ENCODE peak calls at places on chromosomes 11 and 22, in four cellular contexts. G is endothelial cell, V is GM12865, J is HEK293T. L is an unnamed sample.

GRCh38 chr11:1488575-1489180 is 2.1 kb upstream of the MOB2 start:
- DNase-seq in G (no peak), V (no peak), J (no peak), L (no peak)

GRCh38 chr11:1034456-1035295 is 1.8 kb downstream of the MUC6 start:
- DNase-seq in G (no peak), V (no peak), J (no peak), L (peak)

GRCh38 chr22:38572065-38572464 is 2.1 kb upstream of the DMC1 start:
- DNase-seq in G (peak), V (peak), J (peak), L (no peak)

GRCh38 chr11:61791737-61792309 is 576 bp downstream of the TMEM258 start:
- DNase-seq in G (peak), V (peak), J (peak), L (peak)

GRCh38 chr22:17920145-17920605 is 104.2 kb downstream of the MICAL3 start:
- DNase-seq in G (peak), V (no peak), J (peak), L (no peak)

GRCh38 chr11:70854891-70855556 is 397.4 kb downstream of the SHANK2 start:
- DNase-seq in G (no peak), V (no peak), J (no peak), L (no peak)

GRCh38 chr22:40498454-40499186 is 128.2 kb downstream of the SGSM3 start:
- DNase-seq in G (no peak), V (peak), J (no peak), L (peak)

GRCh38 chr11:102989379-102990047 is 34.0 kb upstream of the MMP13 start:
- DNase-seq in G (no peak), V (no peak), J (no peak), L (no peak)

GRCh38 chr11:47620836-47621378 is 21.5 kb downstream of the MTCH2 start:
- DNase-seq in G (no peak), V (no peak), J (no peak), L (no peak)

GRCh38 chr11:16151138-16151537 is 205.2 kb downstream of the SOX6 start:
- DNase-seq in G (no peak), V (no peak), J (no peak), L (no peak)

GRCh38 chr11:69657911-69658605 is 17.1 kb downstream of the LTO1 start:
- DNase-seq in G (peak), V (no peak), J (no peak), L (no peak)

GRCh38 chr11:35144103-35144741 is 5.3 kb downstream of the CD44 start:
- DNase-seq in G (no peak), V (peak), J (no peak), L (peak)

GRCh38 chr11:132028380-132029240 is 658.2 kb downstream of the NTM start:
- DNase-seq in G (peak), V (peak), J (no peak), L (no peak)

GRCh38 chr11:45930031-45930794 is 7.8 kb downstream of the LARGE2 start:
- DNase-seq in G (no peak), V (peak), J (no peak), L (no peak)

GRCh38 chr11:101974255-101974654 is 57.9 kb upstream of the ANGPTL5 start:
- DNase-seq in G (no peak), V (no peak), J (no peak), L (no peak)

GRCh38 chr11:13224324-13224723 is 53.3 kb upstream of the BMAL1 start:
- DNase-seq in G (no peak), V (no peak), J (no peak), L (no peak)

GRCh38 chr11:65415499-65416340 is 6.9 kb upstream of the NEAT1 start:
- DNase-seq in G (no peak), V (no peak), J (no peak), L (peak)

GRCh38 chr22:39348909-39349505 is 784 bp upstream of the SYNGR1 start:
- DNase-seq in G (no peak), V (no peak), J (no peak), L (no peak)

GRCh38 chr11:16770016-16770415 is 31.6 kb downstream of the C11orf58 start:
- DNase-seq in G (no peak), V (no peak), J (no peak), L (no peak)

GRCh38 chr22:37627545-37627944 is 11.9 kb upstream of the SH3BP1 start:
- DNase-seq in G (no peak), V (peak), J (no peak), L (no peak)

GRCh38 chr11:61080526-61080925 is 21.8 kb upstream of the CD5 start:
- DNase-seq in G (no peak), V (no peak), J (no peak), L (no peak)

GRCh38 chr22:32794449-32795213 is 6.9 kb upstream of the TIMP3 start:
- DNase-seq in G (no peak), V (no peak), J (no peak), L (no peak)

GRCh38 chr22:21076907-21077625 is 31.3 kb downstream of the LRRC74B start:
- DNase-seq in G (no peak), V (no peak), J (no peak), L (no peak)

GRCh38 chr11:84714316-84714780 is 912.8 kb downstream of the DLG2 start:
- DNase-seq in G (peak), V (peak), J (peak), L (peak)

GRCh38 chr11:103210543-103210942 is 101.3 kb downstream of the DYNC2H1 start:
- DNase-seq in G (no peak), V (no peak), J (no peak), L (no peak)

GRCh38 chr11:119193001-119193400 is 7.7 kb downstream of the NHERF4 start:
- DNase-seq in G (no peak), V (no peak), J (no peak), L (no peak)

GRCh38 chr22:38088723-38089473 is 4.9 kb upstream of the SLC16A8 start:
- DNase-seq in G (no peak), V (no peak), J (no peak), L (no peak)

GRCh38 chr22:36658900-36659299 is 44.7 kb downstream of the CACNG2 start:
- DNase-seq in G (no peak), V (no peak), J (no peak), L (no peak)

GRCh38 chr11:73236879-73237278 is 18.8 kb downstream of the P2RY2 start:
- DNase-seq in G (peak), V (peak), J (peak), L (peak)

GRCh38 chr11:17810736-17811135 is 76.2 kb downstream of the KCNC1 start:
- DNase-seq in G (no peak), V (no peak), J (no peak), L (no peak)

GRCh38 chr11:27022659-27023251 is 17.9 kb upstream of the BBOX1 start:
- DNase-seq in G (no peak), V (no peak), J (no peak), L (no peak)

GRCh38 chr11:104934594-104934993 is 33.8 kb downstream of the CASP4 start:
- DNase-seq in G (no peak), V (no peak), J (no peak), L (no peak)

GRCh38 chr11:87081358-87081757 is 43.6 kb downstream of the TMEM135 start:
- DNase-seq in G (no peak), V (peak), J (no peak), L (no peak)

GRCh38 chr22:46421272-46421671 is 85.8 kb downstream of the TRMU start:
- DNase-seq in G (no peak), V (peak), J (no peak), L (no peak)

GRCh38 chr11:12862761-12863469 is 146.2 kb upstream of the RASSF10 start:
- DNase-seq in G (peak), V (no peak), J (peak), L (no peak)

GRCh38 chr22:45584621-45585436 is 82.1 kb downstream of the FBLN1 start:
- DNase-seq in G (no peak), V (no peak), J (no peak), L (no peak)

GRCh38 chr11:10042699-10043098 is 251.3 kb downstream of the SBF2 start:
- DNase-seq in G (no peak), V (peak), J (no peak), L (no peak)

GRCh38 chr11:57477507-57478189 is 17.3 kb downstream of the RTN4RL2 start:
- DNase-seq in G (no peak), V (no peak), J (no peak), L (no peak)